ENCODE peak calls at places on chromosome 9, in five cellular contexts. One of them, this sample, is unnamed.

GRCh38 chr9:82584349-82584846 is 478.5 kb downstream of the RASEF start:
- DNase-seq in heart right ventricle: no peak
- DNase-seq in AG04450: no peak
- DNase-seq in lower lobe of right lung: no peak
- DNase-seq in CD8-positive, alpha-beta T cell: no peak
- DNase-seq in this sample: no peak

GRCh38 chr9:16661816-16662215 is 208.7 kb downstream of the BNC2 start:
- DNase-seq in heart right ventricle: no peak
- DNase-seq in CD8-positive, alpha-beta T cell: no peak
- DNase-seq in AG04450: no peak
- DNase-seq in lower lobe of right lung: no peak
- DNase-seq in this sample: no peak

GRCh38 chr9:104725014-104725413 is 22.5 kb upstream of the NIPSNAP3A start:
- DNase-seq in CD8-positive, alpha-beta T cell: no peak
- DNase-seq in AG04450: no peak
- DNase-seq in heart right ventricle: no peak
- DNase-seq in lower lobe of right lung: no peak
- DNase-seq in this sample: no peak

GRCh38 chr9:91419222-91420191 is 4.1 kb downstream of the NFIL3 start:
- DNase-seq in lower lobe of right lung: peak; percentile 72
- DNase-seq in heart right ventricle: peak; percentile 28
- DNase-seq in CD8-positive, alpha-beta T cell: no peak
- DNase-seq in AG04450: peak; percentile 82
- DNase-seq in this sample: no peak

GRCh38 chr9:91160181-91160580 is 201.5 kb downstream of the AUH start:
- DNase-seq in AG04450: no peak
- DNase-seq in CD8-positive, alpha-beta T cell: no peak
- DNase-seq in heart right ventricle: no peak
- DNase-seq in lower lobe of right lung: no peak
- DNase-seq in this sample: no peak

GRCh38 chr9:111036946-111037743 is 1.1 kb downstream of the LPAR1 start:
- DNase-seq in lower lobe of right lung: no peak
- DNase-seq in CD8-positive, alpha-beta T cell: no peak
- DNase-seq in AG04450: no peak
- DNase-seq in heart right ventricle: no peak
- DNase-seq in this sample: no peak

GRCh38 chr9:2014148-2014547 is 999 bp upstream of the SMARCA2 start:
- DNase-seq in CD8-positive, alpha-beta T cell: no peak
- DNase-seq in heart right ventricle: no peak
- DNase-seq in AG04450: no peak
- DNase-seq in lower lobe of right lung: no peak
- DNase-seq in this sample: no peak

GRCh38 chr9:109759584-109759983 is 20.4 kb upstream of the PALM2AKAP2 start:
- DNase-seq in CD8-positive, alpha-beta T cell: no peak
- DNase-seq in AG04450: no peak
- DNase-seq in lower lobe of right lung: no peak
- DNase-seq in heart right ventricle: no peak
- DNase-seq in this sample: no peak

GRCh38 chr9:130854086-130854485 is 19.0 kb downstream of the ABL1 start:
- DNase-seq in AG04450: no peak
- DNase-seq in CD8-positive, alpha-beta T cell: no peak
- DNase-seq in lower lobe of right lung: no peak
- DNase-seq in heart right ventricle: no peak
- DNase-seq in this sample: no peak

GRCh38 chr9:82604947-82605656 is 457.8 kb downstream of the RASEF start:
- DNase-seq in AG04450: no peak
- DNase-seq in CD8-positive, alpha-beta T cell: no peak
- DNase-seq in heart right ventricle: peak; percentile 42
- DNase-seq in lower lobe of right lung: no peak
- DNase-seq in this sample: no peak

GRCh38 chr9:131731237-131731995 is 8.5 kb downstream of the RAPGEF1 start:
- DNase-seq in CD8-positive, alpha-beta T cell: no peak
- DNase-seq in lower lobe of right lung: no peak
- DNase-seq in AG04450: no peak
- DNase-seq in heart right ventricle: no peak
- DNase-seq in this sample: no peak

GRCh38 chr9:92188969-92189781 is 74.0 kb upstream of the SPTLC1 start:
- DNase-seq in CD8-positive, alpha-beta T cell: no peak
- DNase-seq in lower lobe of right lung: no peak
- DNase-seq in AG04450: no peak
- DNase-seq in heart right ventricle: no peak
- DNase-seq in this sample: no peak

GRCh38 chr9:123174887-123175518 is 93.4 kb downstream of the STRBP start:
- DNase-seq in heart right ventricle: no peak
- DNase-seq in AG04450: no peak
- DNase-seq in lower lobe of right lung: no peak
- DNase-seq in CD8-positive, alpha-beta T cell: no peak
- DNase-seq in this sample: no peak

GRCh38 chr9:74573792-74574191 is 76.7 kb downstream of the RORB start:
- DNase-seq in lower lobe of right lung: no peak
- DNase-seq in heart right ventricle: no peak
- DNase-seq in CD8-positive, alpha-beta T cell: no peak
- DNase-seq in AG04450: no peak
- DNase-seq in this sample: no peak

GRCh38 chr9:124011460-124012301 is at the start of gene LHX2:
- DNase-seq in CD8-positive, alpha-beta T cell: no peak
- DNase-seq in heart right ventricle: peak; percentile 47
- DNase-seq in AG04450: no peak
- DNase-seq in lower lobe of right lung: no peak
- DNase-seq in this sample: no peak

GRCh38 chr9:129555512-129556203 is 65.2 kb downstream of the C9orf50 start:
- DNase-seq in AG04450: no peak
- DNase-seq in lower lobe of right lung: no peak
- DNase-seq in CD8-positive, alpha-beta T cell: no peak
- DNase-seq in heart right ventricle: no peak
- DNase-seq in this sample: no peak

GRCh38 chr9:129557192-129558036 is 63.5 kb downstream of the C9orf50 start:
- DNase-seq in CD8-positive, alpha-beta T cell: no peak
- DNase-seq in AG04450: no peak
- DNase-seq in lower lobe of right lung: no peak
- DNase-seq in heart right ventricle: no peak
- DNase-seq in this sample: no peak

GRCh38 chr9:129554649-129555048 is 66.3 kb downstream of the C9orf50 start:
- DNase-seq in heart right ventricle: no peak
- DNase-seq in AG04450: no peak
- DNase-seq in CD8-positive, alpha-beta T cell: no peak
- DNase-seq in lower lobe of right lung: no peak
- DNase-seq in this sample: no peak

GRCh38 chr9:129558063-129558550 is 62.8 kb downstream of the C9orf50 start:
- DNase-seq in AG04450: no peak
- DNase-seq in heart right ventricle: no peak
- DNase-seq in CD8-positive, alpha-beta T cell: no peak
- DNase-seq in lower lobe of right lung: no peak
- DNase-seq in this sample: no peak

GRCh38 chr9:129556576-129557191 is 64.2 kb downstream of the C9orf50 start:
- DNase-seq in AG04450: no peak
- DNase-seq in heart right ventricle: no peak
- DNase-seq in lower lobe of right lung: no peak
- DNase-seq in CD8-positive, alpha-beta T cell: no peak
- DNase-seq in this sample: no peak
- H3K4me3 ChIP-seq in AG04450: no peak overlapping the region
- H3K4me3 ChIP-seq in heart right ventricle: no peak overlapping the region
- H3K4me3 ChIP-seq in lower lobe of right lung: no peak overlapping the region
- H3K4me3 ChIP-seq in CD8-positive, alpha-beta T cell: no peak overlapping the region
- H3K4me3 ChIP-seq in this sample: no peak overlapping the region

GRCh38 chr9:35666547-35666946 is 1.6 kb upstream of the ARHGEF39 start:
- DNase-seq in lower lobe of right lung: no peak
- DNase-seq in CD8-positive, alpha-beta T cell: no peak
- DNase-seq in heart right ventricle: no peak
- DNase-seq in AG04450: no peak
- DNase-seq in this sample: no peak

GRCh38 chr9:35666045-35666444 is 1.1 kb upstream of the ARHGEF39 start:
- DNase-seq in CD8-positive, alpha-beta T cell: no peak
- DNase-seq in heart right ventricle: no peak
- DNase-seq in AG04450: no peak
- DNase-seq in lower lobe of right lung: no peak
- DNase-seq in this sample: no peak

GRCh38 chr9:35665471-35665818 is 450 bp upstream of the ARHGEF39 start:
- DNase-seq in heart right ventricle: no peak
- DNase-seq in AG04450: no peak
- DNase-seq in lower lobe of right lung: no peak
- DNase-seq in CD8-positive, alpha-beta T cell: no peak
- DNase-seq in this sample: no peak

GRCh38 chr9:35662437-35662836 is 2.6 kb downstream of the ARHGEF39 start:
- DNase-seq in heart right ventricle: no peak
- DNase-seq in lower lobe of right lung: no peak
- DNase-seq in CD8-positive, alpha-beta T cell: no peak
- DNase-seq in AG04450: no peak
- DNase-seq in this sample: no peak

GRCh38 chr9:35664531-35665470 is at the start of gene ARHGEF39:
- DNase-seq in lower lobe of right lung: peak; percentile 87
- DNase-seq in AG04450: no peak
- DNase-seq in CD8-positive, alpha-beta T cell: peak; percentile 77
- DNase-seq in heart right ventricle: peak; percentile 76
- DNase-seq in this sample: no peak
- TF ChIP-seq CTCF in lower lobe of right lung: peak; percentile 22
- TF ChIP-seq CTCF in AG04450: peak; percentile 31
- TF ChIP-seq CTCF in CD8-positive, alpha-beta T cell: no peak
- TF ChIP-seq CTCF in heart right ventricle: no peak
- TF ChIP-seq CTCF in this sample: peak; percentile 36

DNA sequence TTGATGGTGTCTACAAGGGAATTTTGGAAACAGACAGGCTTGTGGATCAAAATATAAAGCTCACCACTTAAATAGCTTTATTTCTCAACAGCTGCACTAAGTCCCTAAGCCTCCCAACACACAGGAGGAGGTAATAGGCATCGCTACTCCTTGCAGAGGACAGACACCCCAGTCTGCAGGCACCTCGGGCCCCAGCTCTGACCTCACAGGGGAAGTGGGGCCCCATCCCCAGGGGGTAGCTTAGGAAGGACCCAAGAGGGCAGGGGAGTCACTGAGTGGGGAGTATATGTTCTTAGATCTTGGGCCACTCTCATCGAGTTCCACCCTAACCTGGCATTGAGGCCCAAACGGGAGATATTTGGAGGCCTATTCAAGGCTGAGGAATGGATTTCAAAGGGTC is 66.7 kb upstream of the XPA start:
- DNase-seq in lower lobe of right lung: no peak
- DNase-seq in heart right ventricle: no peak
- DNase-seq in AG04450: no peak
- DNase-seq in CD8-positive, alpha-beta T cell: no peak
- DNase-seq in this sample: no peak
- H3K4me3 ChIP-seq in lower lobe of right lung: no peak overlapping the region
- H3K4me3 ChIP-seq in heart right ventricle: no peak overlapping the region
- H3K4me3 ChIP-seq in AG04450: no peak overlapping the region
- H3K4me3 ChIP-seq in CD8-positive, alpha-beta T cell: no peak overlapping the region
- H3K4me3 ChIP-seq in this sample: no peak overlapping the region

GRCh38 chr9:113355197-113355596 is 5.9 kb downstream of the BSPRY start:
- DNase-seq in heart right ventricle: no peak
- DNase-seq in AG04450: no peak
- DNase-seq in CD8-positive, alpha-beta T cell: no peak
- DNase-seq in lower lobe of right lung: no peak
- DNase-seq in this sample: no peak
- TF ChIP-seq CTCF in heart right ventricle: no peak
- TF ChIP-seq CTCF in AG04450: peak; percentile 44
- TF ChIP-seq CTCF in CD8-positive, alpha-beta T cell: no peak
- TF ChIP-seq CTCF in lower lobe of right lung: no peak
- TF ChIP-seq CTCF in this sample: peak; percentile 35

This sample was measured in kidney epithelial cell.